ENCODE peak calls at places on chromosomes 7 and 10, in nine cellular contexts. P is activated CD4-positive, alpha-beta T cell treated with anti-CD3 and anti-CD28 coated beads, Interleukin-2, amount 50 U/mL, for 1 hour; J is right cardiac atrium; W is effector CD4-positive, alpha-beta T cell; D is ovary; C is fibroblast of the aortic adventitia; H is stimulated activated CD4-positive, alpha-beta T cell treated with anti-CD3 and anti-CD28 coated beads, Interleukin-1b, Interleukin-23, amount 100 ng/mL, for 4 hours; F is transverse colon; X is A673. A is an unnamed sample.

GRCh38 chr10:120506674-120507073 is 49.6 kb downstream of the PLPP4 start:
- DNase-seq in C (peak; percentile 67), J (no peak), X (no peak), H (no peak), D (no peak), P (no peak), W (no peak), F (no peak), A (peak; percentile 56)

GRCh38 chr7:36227223-36227622 is 74.2 kb downstream of the EEPD1 start:
- DNase-seq in D (peak; percentile 72), C (peak; percentile 62), F (peak; percentile 54), H (no peak), W (no peak), P (no peak), J (no peak), X (no peak), A (peak; percentile 35)

GRCh38 chr7:1943326-1943725 is 273.2 kb downstream of the ELFN1 start:
- DNase-seq in F (no peak), D (no peak), P (no peak), W (no peak), H (no peak), X (no peak), J (no peak), C (no peak), A (no peak)

GRCh38 chr10:129464251-129464650 is 2.8 kb upstream of the MGMT start:
- DNase-seq in X (no peak), H (no peak), F (no peak), P (no peak), W (no peak), D (no peak), J (no peak), C (no peak), A (no peak)

GRCh38 chr10:94274142-94274787 is 88.5 kb downstream of the NOC3L start:
- DNase-seq in H (no peak), W (no peak), C (peak; percentile 74), P (no peak), F (peak; percentile 20), X (no peak), D (peak; percentile 54), J (peak; percentile 78), A (no peak)

GRCh38 chr7:42192851-42193456 is 44.1 kb downstream of the GLI3 start:
- DNase-seq in F (no peak), H (no peak), D (no peak), C (no peak), X (no peak), W (no peak), P (no peak), J (no peak), A (no peak)

GRCh38 chr10:48509974-48510692 is 94.7 kb downstream of the ARHGAP22 start:
- DNase-seq in C (no peak), F (no peak), D (no peak), W (no peak), P (no peak), J (no peak), H (no peak), X (peak; percentile 46), A (no peak)

GRCh38 chr7:31101544-31101943 is 49.4 kb downstream of the ADCYAP1R1 start:
- DNase-seq in D (no peak), X (no peak), H (no peak), F (no peak), J (no peak), P (no peak), C (no peak), W (no peak), A (no peak)

GRCh38 chr10:4661572-4662255 is 164.3 kb upstream of the AKR1E2 start:
- DNase-seq in H (no peak), P (no peak), C (peak; percentile 45), F (peak; percentile 29), X (no peak), J (peak; percentile 93), D (peak; percentile 29), W (no peak), A (no peak)

GRCh38 chr10:33252794-33253203 is 81.7 kb downstream of the NRP1 start:
- DNase-seq in H (no peak), W (no peak), F (no peak), C (peak; percentile 86), P (no peak), J (no peak), X (no peak), D (no peak), A (peak; percentile 61)

GRCh38 chr7:16849295-16850148 is 32.3 kb downstream of the AGR3 start:
- DNase-seq in P (no peak), F (no peak), D (no peak), C (no peak), H (no peak), W (no peak), X (no peak), J (no peak), A (no peak)

GRCh38 chr10:47048533-47048905 is 137.3 kb downstream of the PTPN20 start:
- DNase-seq in F (no peak), J (peak; percentile 69), W (no peak), C (peak; percentile 51), P (no peak), D (no peak), H (no peak), X (no peak), A (no peak)

GRCh38 chr7:110839866-110840265 is 251.1 kb upstream of the LRRN3 start:
- DNase-seq in F (no peak), C (peak; percentile 11), D (peak; percentile 14), P (no peak), H (no peak), X (peak; percentile 79), J (peak; percentile 33), W (no peak), A (no peak)

GRCh38 chr10:97584060-97584797 is at the start of gene HOGA1:
- DNase-seq in F (no peak), D (no peak), C (peak; percentile 77), H (no peak), J (peak; percentile 92), W (no peak), P (no peak), X (peak; percentile 31), A (peak; percentile 62)

GRCh38 chr10:14240253-14241189 is 90.2 kb downstream of the FRMD4A start:
- DNase-seq in H (no peak), P (no peak), W (no peak), C (no peak), X (peak; percentile 32), D (no peak), J (no peak), F (no peak), A (no peak)

GRCh38 chr10:4477664-4478063 is 348.3 kb upstream of the AKR1E2 start:
- DNase-seq in C (no peak), X (no peak), P (no peak), W (no peak), D (no peak), F (no peak), J (no peak), H (no peak), A (no peak)

GRCh38 chr7:50855526-50855925 is 72.8 kb upstream of the GRB10 start:
- DNase-seq in P (no peak), W (no peak), F (no peak), H (no peak), X (no peak), D (no peak), C (no peak), J (no peak), A (no peak)

GRCh38 chr7:48130658-48131108 is 40.6 kb upstream of the ABCA13 start:
- DNase-seq in H (no peak), F (no peak), W (no peak), J (no peak), C (no peak), D (no peak), X (no peak), P (no peak), A (peak; percentile 73)

GRCh38 chr10:33421789-33422188 is 87.3 kb upstream of the NRP1 start:
- DNase-seq in D (no peak), J (peak; percentile 53), W (no peak), F (no peak), P (no peak), X (peak; percentile 11), H (no peak), C (peak; percentile 92), A (peak; percentile 86)

GRCh38 chr10:131817866-131818509 is 82.8 kb upstream of the PPP2R2D start:
- DNase-seq in W (no peak), H (no peak), X (no peak), J (peak; percentile 38), P (no peak), D (no peak), F (no peak), C (no peak), A (no peak)

GRCh38 chr10:124356706-124357582 is 61.8 kb downstream of the OAT start:
- DNase-seq in D (no peak), P (no peak), C (no peak), F (no peak), H (no peak), J (no peak), X (no peak), W (no peak), A (no peak)

GRCh38 chr7:40746841-40747556 is 612.2 kb downstream of the SUGCT start:
- DNase-seq in H (no peak), J (no peak), C (no peak), D (no peak), F (no peak), P (no peak), X (no peak), W (no peak), A (peak; percentile 11)

GRCh38 chr10:22911889-22912762 is 15.7 kb upstream of the ARMC3 start:
- DNase-seq in F (peak; percentile 17), W (no peak), P (no peak), C (no peak), D (no peak), X (peak; percentile 96), J (no peak), H (no peak), A (no peak)

GRCh38 chr7:140242057-140243031 is 65.6 kb upstream of the KDM7A start:
- DNase-seq in X (no peak), F (peak; percentile 62), H (no peak), J (peak; percentile 58), W (no peak), C (no peak), D (no peak), P (no peak), A (no peak)

GRCh38 chr10:79178614-79179403 is 110.0 kb downstream of the ZMIZ1 start:
- DNase-seq in X (peak; percentile 30), F (no peak), D (peak; percentile 79), P (no peak), W (no peak), C (peak; percentile 86), H (no peak), J (peak; percentile 77), A (peak; percentile 68)

GRCh38 chr7:69067397-69067796 is 530.9 kb upstream of the AUTS2 start:
- DNase-seq in H (no peak), W (no peak), F (no peak), C (peak; percentile 1), J (no peak), X (peak; percentile 20), D (no peak), P (no peak), A (no peak)

GRCh38 chr7:99793443-99793842 is 9.5 kb upstream of the CYP3A4 start:
- DNase-seq in J (no peak), F (no peak), H (no peak), W (no peak), P (no peak), D (no peak), X (no peak), C (no peak), A (no peak)

GRCh38 chr10:4159173-4159572 is 374.2 kb upstream of the KLF6 start:
- DNase-seq in C (no peak), X (no peak), W (no peak), J (no peak), P (no peak), D (no peak), H (no peak), F (no peak), A (no peak)

GRCh38 chr10:48973065-48973464 is 33.4 kb upstream of the LRRC18 start:
- DNase-seq in H (no peak), D (no peak), F (no peak), C (no peak), W (no peak), X (no peak), P (no peak), J (no peak), A (no peak)

GRCh38 chr7:74479961-74480829 is 26.5 kb downstream of the GTF2IRD1 start:
- DNase-seq in D (peak; percentile 82), X (no peak), W (no peak), P (no peak), J (peak; percentile 92), C (peak; percentile 89), H (no peak), F (peak; percentile 79), A (peak; percentile 91)

GRCh38 chr10:95664543-95664942 is 8.0 kb upstream of the ALDH18A1 start:
- DNase-seq in F (no peak), J (no peak), P (no peak), C (no peak), W (no peak), D (no peak), H (no peak), X (no peak), A (no peak)

A was measured in HFFc6.